ENCODE peak calls at places on chromosomes 6 and 20, in seven cellular contexts. P is uterus, B is body of pancreas, S is spleen, T is A549, K is HepG2, Z is transverse colon. O is an unnamed sample.

GRCh38 chr6:20789162-20789561 is 254.9 kb downstream of the CDKAL1 start:
- DNase-seq in P (no peak), B (no peak), S (no peak), T (no peak), K (no peak), Z (no peak), O (no peak)

GRCh38 chr20:19540401-19540800 is 217.7 kb upstream of the RIN2 start:
- DNase-seq in P (no peak), B (peak), S (no peak), T (no peak), K (no peak), Z (no peak), O (peak)

GRCh38 chr6:116648161-116648560 is 20.4 kb downstream of the ZUP1 start:
- DNase-seq in P (no peak), B (no peak), S (no peak), T (no peak), K (no peak), Z (no peak), O (no peak)

GRCh38 chr6:167569879-167570278 is 245.0 kb downstream of the TTLL2 start:
- DNase-seq in P (no peak), B (peak), S (no peak), T (no peak), K (no peak), Z (no peak), O (peak)

GRCh38 chr6:113148576-113148975 is 708.6 kb upstream of the MARCKS start:
- DNase-seq in P (no peak), B (no peak), S (no peak), T (no peak), K (no peak), Z (no peak), O (no peak)

GRCh38 chr6:38012573-38012972 is 193.0 kb downstream of the ZFAND3 start:
- DNase-seq in P (no peak), B (no peak), S (no peak), T (peak), K (peak), Z (no peak), O (no peak)

GRCh38 chr20:63501818-63502670 is 3.2 kb upstream of the EEF1A2 start:
- DNase-seq in P (no peak), B (peak), S (no peak), T (no peak), K (no peak), Z (no peak), O (peak)

GRCh38 chr20:59749293-59749680 is 144.9 kb downstream of the PHACTR3 start:
- DNase-seq in P (peak), B (no peak), S (peak), T (no peak), K (no peak), Z (no peak), O (no peak)

GRCh38 chr20:20364016-20364746 is 3.7 kb upstream of the INSM1 start:
- DNase-seq in P (no peak), B (no peak), S (peak), T (no peak), K (no peak), Z (no peak), O (no peak)

GRCh38 chr6:126268087-126268486 is 71.8 kb upstream of the CENPW start:
- DNase-seq in P (no peak), B (no peak), S (no peak), T (no peak), K (no peak), Z (no peak), O (no peak)

GRCh38 chr20:46770330-46771194 is 61.1 kb downstream of the SLC2A10 start:
- DNase-seq in P (no peak), B (no peak), S (no peak), T (no peak), K (no peak), Z (no peak), O (no peak)

GRCh38 chr6:87012035-87012434 is 74.7 kb downstream of the HTR1E start:
- DNase-seq in P (no peak), B (no peak), S (no peak), T (no peak), K (no peak), Z (no peak), O (no peak)

GRCh38 chr20:36773123-36773547 is 428 bp downstream of the DSN1 start:
- DNase-seq in P (no peak), B (no peak), S (no peak), T (no peak), K (no peak), Z (no peak), O (no peak)

GRCh38 chr6:108874470-108875160 is 26.4 kb downstream of the ARMC2 start:
- DNase-seq in P (no peak), B (peak), S (no peak), T (no peak), K (no peak), Z (peak), O (no peak)

GRCh38 chr20:50733644-50734349 is 2.4 kb downstream of the PARD6B start:
- DNase-seq in P (no peak), B (no peak), S (no peak), T (no peak), K (no peak), Z (no peak), O (no peak)

GRCh38 chr6:67433124-67433523 is 1202.0 kb upstream of the ADGRB3 start:
- DNase-seq in P (no peak), B (no peak), S (no peak), T (no peak), K (no peak), Z (no peak), O (no peak)

GRCh38 chr6:31634131-31634530 is 13.6 kb downstream of the PRRC2A start:
- DNase-seq in P (no peak), B (no peak), S (no peak), T (no peak), K (no peak), Z (no peak), O (no peak)

GRCh38 chr6:31632279-31632946 is 11.9 kb downstream of the PRRC2A start:
- DNase-seq in P (no peak), B (no peak), S (no peak), T (no peak), K (no peak), Z (no peak), O (no peak)

GRCh38 chr6:31631681-31632278 is 11.3 kb downstream of the PRRC2A start:
- DNase-seq in P (no peak), B (no peak), S (no peak), T (no peak), K (no peak), Z (no peak), O (no peak)

GRCh38 chr6:31634969-31635575 is 14.6 kb downstream of the PRRC2A start:
- DNase-seq in P (no peak), B (no peak), S (no peak), T (no peak), K (no peak), Z (no peak), O (no peak)

GRCh38 chr6:31633447-31633846 is 12.9 kb downstream of the PRRC2A start:
- DNase-seq in P (no peak), B (no peak), S (no peak), T (no peak), K (no peak), Z (no peak), O (no peak)
- TF ChIP-seq POLR2A in P (no peak), B (no peak), S (no peak), T (no peak), K (no peak), Z (no peak), O (no peak)

GRCh38 chr6:25165817-25166216 is 113.4 kb upstream of the CARMIL1 start:
- DNase-seq in P (no peak), B (no peak), S (no peak), T (no peak), K (no peak), Z (no peak), O (no peak)
- H3K27ac ChIP-seq in P (no peak), B (no peak), S (no peak), T (no peak), K (no peak), Z (no peak), O (no peak)

GRCh38 chr6:32459781-32460424 is 20.2 kb downstream of the HLA-DRA start:
- DNase-seq in P (no peak), B (no peak), S (peak), T (no peak), K (no peak), Z (no peak), O (peak)
- H3K4me3 ChIP-seq in P (no peak), B (no peak), S (no peak), T (peak), K (no peak), Z (no peak), O (peak)

DNA sequence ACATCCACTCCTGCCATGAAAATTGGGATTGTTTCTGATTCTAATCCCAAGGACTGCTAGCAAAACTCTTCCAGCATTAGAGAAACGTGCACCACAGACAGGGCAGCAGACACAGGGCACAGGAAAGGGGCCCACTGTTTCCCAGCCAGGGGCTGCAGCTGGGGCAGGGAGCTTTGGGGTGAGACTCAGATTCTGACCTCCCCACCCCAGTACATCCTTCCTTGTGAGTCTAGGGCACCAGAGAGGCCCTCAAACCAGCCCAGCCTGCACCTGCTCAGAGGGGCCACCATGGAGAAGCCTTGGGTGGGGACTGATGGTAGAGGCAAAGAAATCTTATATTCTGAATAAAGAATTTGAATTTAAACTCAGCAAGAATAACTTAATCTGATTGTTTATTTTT is 76.3 kb downstream of the C6orf118 start:
- DNase-seq in P (no peak), B (no peak), S (no peak), T (no peak), K (no peak), Z (no peak), O (no peak)
- TF ChIP-seq POLR2A in P (no peak), B (no peak), S (no peak), T (no peak), K (no peak), Z (no peak), O (no peak)

GRCh38 chr20:23062632-23063031 is 13.2 kb upstream of the THBD start:
- DNase-seq in P (no peak), B (no peak), S (no peak), T (no peak), K (no peak), Z (no peak), O (no peak)
- H3K27ac ChIP-seq in P (peak), B (no peak), S (peak), T (peak), K (no peak), Z (peak), O (no peak)

O was measured in testis.